ENCODE peak calls at places on chromosome 14, in five cellular contexts. One of them, this sample, is unnamed.

GRCh38 chr14:21257395-21258193 is 11.6 kb downstream of the HNRNPC start:
- DNase-seq in stimulated activated CD8-positive, alpha-beta memory T cell treated with anti-CD3 and anti-CD28 coated beads, Interleukin-12 subunit alpha, Interleukin-12 subunit beta, amount 100 ng/mL, for 4 hours: no peak
- DNase-seq in MCF 10A: no peak
- DNase-seq in anterior cingulate cortex: no peak
- DNase-seq in neuronal stem cell: no peak
- DNase-seq in this sample: no peak

GRCh38 chr14:68566075-68566474 is 226.8 kb downstream of the ZFP36L1 start:
- DNase-seq in stimulated activated CD8-positive, alpha-beta memory T cell treated with anti-CD3 and anti-CD28 coated beads, Interleukin-12 subunit alpha, Interleukin-12 subunit beta, amount 100 ng/mL, for 4 hours: no peak
- DNase-seq in MCF 10A: no peak
- DNase-seq in anterior cingulate cortex: no peak
- DNase-seq in neuronal stem cell: no peak
- DNase-seq in this sample: no peak

GRCh38 chr14:72553161-72553560 is 340.7 kb downstream of the DPF3 start:
- DNase-seq in stimulated activated CD8-positive, alpha-beta memory T cell treated with anti-CD3 and anti-CD28 coated beads, Interleukin-12 subunit alpha, Interleukin-12 subunit beta, amount 100 ng/mL, for 4 hours: no peak
- DNase-seq in MCF 10A: peak
- DNase-seq in anterior cingulate cortex: no peak
- DNase-seq in neuronal stem cell: no peak
- DNase-seq in this sample: no peak

GRCh38 chr14:81164167-81164774 is 56.5 kb downstream of the GTF2A1 start:
- DNase-seq in stimulated activated CD8-positive, alpha-beta memory T cell treated with anti-CD3 and anti-CD28 coated beads, Interleukin-12 subunit alpha, Interleukin-12 subunit beta, amount 100 ng/mL, for 4 hours: no peak
- DNase-seq in MCF 10A: peak
- DNase-seq in anterior cingulate cortex: no peak
- DNase-seq in neuronal stem cell: peak
- DNase-seq in this sample: peak

GRCh38 chr14:95445161-95445560 is 71.3 kb downstream of the SYNE3 start:
- DNase-seq in stimulated activated CD8-positive, alpha-beta memory T cell treated with anti-CD3 and anti-CD28 coated beads, Interleukin-12 subunit alpha, Interleukin-12 subunit beta, amount 100 ng/mL, for 4 hours: no peak
- DNase-seq in MCF 10A: no peak
- DNase-seq in anterior cingulate cortex: no peak
- DNase-seq in neuronal stem cell: no peak
- DNase-seq in this sample: no peak

GRCh38 chr14:73785336-73785833 is 66.2 kb upstream of the PTGR2 start:
- DNase-seq in stimulated activated CD8-positive, alpha-beta memory T cell treated with anti-CD3 and anti-CD28 coated beads, Interleukin-12 subunit alpha, Interleukin-12 subunit beta, amount 100 ng/mL, for 4 hours: no peak
- DNase-seq in MCF 10A: no peak
- DNase-seq in anterior cingulate cortex: no peak
- DNase-seq in neuronal stem cell: peak
- DNase-seq in this sample: peak

GRCh38 chr14:37202812-37203211 is 5.1 kb downstream of the MIPOL1 start:
- DNase-seq in stimulated activated CD8-positive, alpha-beta memory T cell treated with anti-CD3 and anti-CD28 coated beads, Interleukin-12 subunit alpha, Interleukin-12 subunit beta, amount 100 ng/mL, for 4 hours: no peak
- DNase-seq in MCF 10A: peak
- DNase-seq in anterior cingulate cortex: no peak
- DNase-seq in neuronal stem cell: no peak
- DNase-seq in this sample: no peak

GRCh38 chr14:90539496-90539775 is 142.6 kb downstream of the CALM1 start:
- DNase-seq in stimulated activated CD8-positive, alpha-beta memory T cell treated with anti-CD3 and anti-CD28 coated beads, Interleukin-12 subunit alpha, Interleukin-12 subunit beta, amount 100 ng/mL, for 4 hours: no peak
- DNase-seq in MCF 10A: no peak
- DNase-seq in anterior cingulate cortex: no peak
- DNase-seq in neuronal stem cell: no peak
- DNase-seq in this sample: no peak

GRCh38 chr14:50762001-50762930 is 68.7 kb downstream of the NIN start:
- DNase-seq in stimulated activated CD8-positive, alpha-beta memory T cell treated with anti-CD3 and anti-CD28 coated beads, Interleukin-12 subunit alpha, Interleukin-12 subunit beta, amount 100 ng/mL, for 4 hours: no peak
- DNase-seq in MCF 10A: peak
- DNase-seq in anterior cingulate cortex: no peak
- DNase-seq in neuronal stem cell: no peak
- DNase-seq in this sample: peak

GRCh38 chr14:51310453-51311074 is 70.5 kb downstream of the TMX1 start:
- DNase-seq in stimulated activated CD8-positive, alpha-beta memory T cell treated with anti-CD3 and anti-CD28 coated beads, Interleukin-12 subunit alpha, Interleukin-12 subunit beta, amount 100 ng/mL, for 4 hours: no peak
- DNase-seq in MCF 10A: no peak
- DNase-seq in anterior cingulate cortex: no peak
- DNase-seq in neuronal stem cell: no peak
- DNase-seq in this sample: peak